ENCODE peak calls at places on chromosomes 1 and 21, in ten cellular contexts. N is effector memory CD8-positive, alpha-beta T cell; I is lower leg skin; E is HFF-Myc; M is Calu3; U is Right ventricle myocardium inferior; X is midbrain; H is stimulated activated CD4-positive, alpha-beta T cell treated with anti-CD3 and anti-CD28 coated beads, Interleukin-1b, Interleukin-23, amount 100 ng/mL, for 4 hours; W is EL; D is ELR. G is an unnamed sample.

GRCh38 chr1:1091344-1092148 is 17.4 kb upstream of the RNF223 start:
- DNase-seq in N (no peak), I (peak), E (no peak), M (no peak), U (no peak), X (no peak), H (no peak), W (no peak), D (no peak), G (no peak)

GRCh38 chr1:224880593-224881307 is 48.7 kb upstream of the DNAH14 start:
- DNase-seq in N (no peak), I (no peak), E (no peak), M (no peak), U (no peak), X (no peak), H (no peak), W (peak), D (no peak), G (no peak)

GRCh38 chr1:206537141-206537540 is 29.8 kb downstream of the RASSF5 start:
- DNase-seq in N (no peak), I (no peak), E (no peak), M (no peak), U (no peak), X (no peak), H (no peak), W (peak), D (peak), G (peak)

GRCh38 chr1:3027611-3028371 is 6.5 kb downstream of the ACTRT2 start:
- DNase-seq in N (no peak), I (peak), E (no peak), M (no peak), U (no peak), X (no peak), H (no peak), W (no peak), D (no peak), G (no peak)

GRCh38 chr1:19369396-19370090 is 57.4 kb downstream of the SLC66A1 start:
- DNase-seq in N (no peak), I (no peak), E (no peak), M (no peak), U (no peak), X (no peak), H (no peak), W (no peak), D (no peak), G (no peak)

GRCh38 chr1:228094432-228095016 is 8.6 kb downstream of the C1orf35 start:
- DNase-seq in N (no peak), I (no peak), E (no peak), M (no peak), U (no peak), X (no peak), H (no peak), W (no peak), D (no peak), G (no peak)

GRCh38 chr1:18540136-18540765 is 59.5 kb downstream of the KLHDC7A start:
- DNase-seq in N (no peak), I (peak), E (no peak), M (no peak), U (no peak), X (no peak), H (no peak), W (no peak), D (no peak), G (no peak)

GRCh38 chr1:21869620-21870121 is 57.6 kb downstream of the LDLRAD2 start:
- DNase-seq in N (no peak), I (peak), E (peak), M (peak), U (peak), X (peak), H (no peak), W (peak), D (peak), G (peak)

GRCh38 chr1:199778324-199778955 is 249.1 kb upstream of the NR5A2 start:
- DNase-seq in N (no peak), I (no peak), E (no peak), M (no peak), U (no peak), X (no peak), H (no peak), W (peak), D (no peak), G (no peak)

GRCh38 chr1:89844236-89844807 is 23.5 kb downstream of the LRRC8D start:
- DNase-seq in N (no peak), I (no peak), E (no peak), M (no peak), U (no peak), X (no peak), H (peak), W (peak), D (peak), G (no peak)

GRCh38 chr1:20883766-20884165 is 96.7 kb upstream of the HP1BP3 start:
- DNase-seq in N (no peak), I (no peak), E (no peak), M (no peak), U (no peak), X (no peak), H (no peak), W (peak), D (no peak), G (no peak)

GRCh38 chr1:223249854-223250631 is 107.0 kb upstream of the TLR5 start:
- DNase-seq in N (no peak), I (no peak), E (no peak), M (no peak), U (no peak), X (no peak), H (no peak), W (no peak), D (no peak), G (no peak)

GRCh38 chr1:88302843-88303486 is 381.1 kb upstream of the PKN2 start:
- DNase-seq in N (no peak), I (no peak), E (peak), M (peak), U (no peak), X (peak), H (no peak), W (peak), D (peak), G (peak)

GRCh38 chr1:999797-1000356 is at the start of gene HES4:
- DNase-seq in N (peak), I (peak), E (no peak), M (peak), U (peak), X (peak), H (peak), W (peak), D (peak), G (peak)

GRCh38 chr1:13952985-13953384 is 253.0 kb downstream of the PRDM2 start:
- DNase-seq in N (no peak), I (no peak), E (no peak), M (no peak), U (no peak), X (no peak), H (no peak), W (no peak), D (no peak), G (no peak)

GRCh38 chr1:22747021-22747734 is 36.5 kb downstream of the EPHB2 start:
- DNase-seq in N (no peak), I (no peak), E (no peak), M (peak), U (peak), X (no peak), H (no peak), W (peak), D (peak), G (peak)

GRCh38 chr1:43704838-43705237 is 2.5 kb upstream of the ST3GAL3 start:
- DNase-seq in N (no peak), I (no peak), E (no peak), M (no peak), U (no peak), X (peak), H (no peak), W (peak), D (peak), G (peak)

GRCh38 chr1:241615043-241615974 is 24.9 kb downstream of the CHML start:
- DNase-seq in N (no peak), I (no peak), E (no peak), M (peak), U (no peak), X (no peak), H (no peak), W (peak), D (peak), G (peak)

GRCh38 chr1:96683931-96684330 is 37.7 kb upstream of the PTBP2 start:
- DNase-seq in N (no peak), I (no peak), E (no peak), M (no peak), U (no peak), X (no peak), H (no peak), W (no peak), D (no peak), G (no peak)

GRCh38 chr1:161094481-161094880 is 3.7 kb upstream of the KLHDC9 start:
- DNase-seq in N (no peak), I (peak), E (no peak), M (no peak), U (no peak), X (no peak), H (no peak), W (no peak), D (no peak), G (no peak)

GRCh38 chr1:246428542-246429308 is 78.4 kb downstream of the SMYD3 start:
- DNase-seq in N (no peak), I (no peak), E (no peak), M (no peak), U (no peak), X (no peak), H (no peak), W (peak), D (peak), G (peak)

GRCh38 chr1:185008746-185009360 is 34.5 kb upstream of the NIBAN1 start:
- DNase-seq in N (no peak), I (no peak), E (no peak), M (no peak), U (no peak), X (no peak), H (no peak), W (no peak), D (no peak), G (no peak)

GRCh38 chr1:45327644-45328515 is 1.2 kb downstream of the HPDL start:
- DNase-seq in N (no peak), I (peak), E (no peak), M (peak), U (no peak), X (no peak), H (no peak), W (no peak), D (no peak), G (no peak)

GRCh38 chr1:14939527-14940284 is 213.8 kb upstream of the TMEM51 start:
- DNase-seq in N (no peak), I (no peak), E (peak), M (no peak), U (no peak), X (no peak), H (no peak), W (peak), D (peak), G (peak)

GRCh38 chr1:8408151-8408839 is 90.4 kb downstream of the SLC45A1 start:
- DNase-seq in N (no peak), I (peak), E (no peak), M (no peak), U (no peak), X (no peak), H (no peak), W (peak), D (no peak), G (no peak)

GRCh38 chr1:228314315-228314657 is 92.3 kb downstream of the TRIM11 start:
- DNase-seq in N (no peak), I (no peak), E (no peak), M (no peak), U (no peak), X (no peak), H (no peak), W (no peak), D (no peak), G (no peak)

GRCh38 chr1:64956241-64956640 is 10.1 kb downstream of the JAK1 start:
- DNase-seq in N (no peak), I (no peak), E (no peak), M (no peak), U (no peak), X (no peak), H (no peak), W (peak), D (peak), G (peak)

GRCh38 chr1:46021046-46021822 is 111.2 kb downstream of the PIK3R3 start:
- DNase-seq in N (no peak), I (no peak), E (no peak), M (no peak), U (no peak), X (no peak), H (no peak), W (no peak), D (no peak), G (no peak)

GRCh38 chr21:33401617-33401967 is 1.6 kb upstream of the IFNGR2 start:
- DNase-seq in N (no peak), I (no peak), E (no peak), M (no peak), U (no peak), X (no peak), H (no peak), W (peak), D (peak), G (no peak)

GRCh38 chr21:37965088-37965805 is 49.0 kb upstream of the KCNJ6 start:
- DNase-seq in N (no peak), I (peak), E (no peak), M (no peak), U (no peak), X (no peak), H (no peak), W (no peak), D (no peak), G (no peak)

GRCh38 chr1:217585577-217585976 is 45.3 kb downstream of the GPATCH2 start:
- DNase-seq in N (no peak), I (no peak), E (no peak), M (no peak), U (no peak), X (no peak), H (no peak), W (no peak), D (no peak), G (no peak)

GRCh38 chr1:162368451-162368850 is 8.2 kb downstream of the SPATA46 start:
- DNase-seq in N (no peak), I (peak), E (no peak), M (no peak), U (no peak), X (no peak), H (no peak), W (no peak), D (no peak), G (no peak)

GRCh38 chr1:30318864-30319718 is 404.3 kb downstream of the MATN1 start:
- DNase-seq in N (no peak), I (peak), E (no peak), M (no peak), U (no peak), X (no peak), H (no peak), W (no peak), D (no peak), G (no peak)

GRCh38 chr1:84892657-84893618 is at the start of gene LPAR3:
- DNase-seq in N (no peak), I (no peak), E (no peak), M (peak), U (peak), X (no peak), H (no peak), W (peak), D (peak), G (no peak)

GRCh38 chr1:99548924-99549605 is 96.8 kb upstream of the PALMD start:
- DNase-seq in N (no peak), I (no peak), E (no peak), M (no peak), U (no peak), X (no peak), H (no peak), W (no peak), D (no peak), G (no peak)

GRCh38 chr1:190179817-190180216 is 297.8 kb downstream of the BRINP3 start:
- DNase-seq in N (no peak), I (no peak), E (no peak), M (no peak), U (no peak), X (no peak), H (no peak), W (peak), D (peak), G (peak)

GRCh38 chr1:217393901-217394300 is 237.0 kb downstream of the GPATCH2 start:
- DNase-seq in N (no peak), I (no peak), E (no peak), M (no peak), U (no peak), X (peak), H (no peak), W (no peak), D (peak), G (peak)

G was measured in HT1080.